ENCODE peak calls at places on chromosomes 16 and 17, in five cellular contexts. One of them, this sample, is unnamed.

GRCh38 chr17:1484586-1485310 is 7.7 kb downstream of the MYO1C start:
- DNase-seq in GM12878: peak
- DNase-seq in HepG2: peak
- DNase-seq in SK-N-SH: peak
- DNase-seq in K562: peak
- DNase-seq in this sample: peak

GRCh38 chr16:27417047-27417671 is 15.2 kb downstream of the IL21R start:
- DNase-seq in GM12878: no peak
- DNase-seq in HepG2: no peak
- DNase-seq in SK-N-SH: no peak
- DNase-seq in K562: no peak
- DNase-seq in this sample: no peak

GRCh38 chr17:72588961-72589360 is 468.1 kb downstream of the SOX9 start:
- DNase-seq in GM12878: no peak
- DNase-seq in HepG2: peak
- DNase-seq in SK-N-SH: no peak
- DNase-seq in K562: no peak
- DNase-seq in this sample: no peak

GRCh38 chr17:81223758-81224122 is 975 bp upstream of the CEP131 start:
- DNase-seq in GM12878: no peak
- DNase-seq in HepG2: no peak
- DNase-seq in SK-N-SH: no peak
- DNase-seq in K562: no peak
- DNase-seq in this sample: no peak

GRCh38 chr16:51630051-51630450 is 479.0 kb upstream of the SALL1 start:
- DNase-seq in GM12878: no peak
- DNase-seq in HepG2: no peak
- DNase-seq in SK-N-SH: no peak
- DNase-seq in K562: no peak
- DNase-seq in this sample: peak

GRCh38 chr17:43582426-43582825 is 36.3 kb upstream of the ETV4 start:
- DNase-seq in GM12878: no peak
- DNase-seq in HepG2: no peak
- DNase-seq in SK-N-SH: no peak
- DNase-seq in K562: no peak
- DNase-seq in this sample: no peak

GRCh38 chr17:3916013-3916696 is at the start of gene P2RX1:
- DNase-seq in GM12878: no peak
- DNase-seq in HepG2: no peak
- DNase-seq in SK-N-SH: no peak
- DNase-seq in K562: peak
- DNase-seq in this sample: no peak

GRCh38 chr16:69039333-69039941 is 66.0 kb upstream of the HAS3 start:
- DNase-seq in GM12878: no peak
- DNase-seq in HepG2: peak
- DNase-seq in SK-N-SH: no peak
- DNase-seq in K562: no peak
- DNase-seq in this sample: no peak

GRCh38 chr17:40542562-40543411 is 22.5 kb downstream of the CCR7 start:
- DNase-seq in GM12878: no peak
- DNase-seq in HepG2: peak
- DNase-seq in SK-N-SH: peak
- DNase-seq in K562: no peak
- DNase-seq in this sample: no peak

DNA sequence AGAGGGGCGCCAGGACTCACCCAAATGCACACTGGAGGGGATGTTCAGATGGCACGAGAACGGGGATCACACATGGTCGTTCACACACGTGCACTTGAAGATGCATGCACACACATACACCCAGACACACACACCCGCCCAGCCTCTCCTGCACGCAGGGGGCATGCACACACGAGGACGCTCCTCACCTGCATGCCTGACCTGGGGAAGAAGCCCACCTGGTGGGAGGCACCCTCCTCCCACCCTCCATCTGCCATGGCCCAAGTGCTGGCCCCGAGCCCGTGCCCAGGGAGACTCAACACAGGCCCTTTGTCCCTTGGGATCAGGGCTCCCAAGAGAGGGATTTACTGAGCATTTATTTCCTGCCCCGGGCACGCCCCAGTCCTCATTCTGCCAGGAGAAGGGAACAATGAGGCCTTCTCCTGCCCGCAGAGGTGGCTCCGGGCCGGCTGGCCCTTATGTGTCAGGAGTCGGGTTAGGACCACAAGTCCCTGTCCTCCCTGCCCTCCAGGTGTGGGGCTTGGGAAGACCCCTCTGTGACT is 2.2 kb upstream of the PRSS21 start:
- DNase-seq in GM12878: no peak
- DNase-seq in HepG2: no peak
- DNase-seq in SK-N-SH: no peak
- DNase-seq in K562: no peak
- DNase-seq in this sample: no peak
- TF ChIP-seq FOXM1 in GM12878: no peak
- TF ChIP-seq FOXM1 in HepG2: no peak
- TF ChIP-seq FOXM1 in SK-N-SH: no peak
- TF ChIP-seq FOXM1 in K562: no peak
- TF ChIP-seq FOXM1 in this sample: no peak

DNA sequence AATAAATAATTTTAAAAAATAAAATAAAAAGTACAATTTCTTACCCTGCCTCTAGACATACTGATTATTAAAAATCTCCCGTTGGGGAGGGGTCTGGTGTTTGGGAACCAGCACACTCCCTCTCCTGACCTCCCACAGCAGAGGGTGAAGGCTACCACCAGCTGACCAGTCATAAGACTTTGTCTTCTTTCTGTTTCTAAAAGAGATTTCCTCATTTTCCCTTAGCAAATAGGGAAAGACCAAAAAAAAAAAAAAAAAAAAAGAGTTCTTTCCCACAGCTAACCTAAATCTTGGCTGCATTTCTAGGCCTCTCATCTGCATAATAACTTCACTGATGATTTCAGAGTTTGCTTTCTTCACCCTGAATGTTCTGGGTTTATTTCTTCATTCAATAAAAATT is 30.3 kb downstream of the CDK5RAP3 start:
- DNase-seq in GM12878: no peak
- DNase-seq in HepG2: no peak
- DNase-seq in SK-N-SH: no peak
- DNase-seq in K562: no peak
- DNase-seq in this sample: no peak
- TF ChIP-seq FOXM1 in GM12878: no peak
- TF ChIP-seq FOXM1 in HepG2: no peak
- TF ChIP-seq FOXM1 in SK-N-SH: no peak
- TF ChIP-seq FOXM1 in K562: no peak
- TF ChIP-seq FOXM1 in this sample: no peak

DNA sequence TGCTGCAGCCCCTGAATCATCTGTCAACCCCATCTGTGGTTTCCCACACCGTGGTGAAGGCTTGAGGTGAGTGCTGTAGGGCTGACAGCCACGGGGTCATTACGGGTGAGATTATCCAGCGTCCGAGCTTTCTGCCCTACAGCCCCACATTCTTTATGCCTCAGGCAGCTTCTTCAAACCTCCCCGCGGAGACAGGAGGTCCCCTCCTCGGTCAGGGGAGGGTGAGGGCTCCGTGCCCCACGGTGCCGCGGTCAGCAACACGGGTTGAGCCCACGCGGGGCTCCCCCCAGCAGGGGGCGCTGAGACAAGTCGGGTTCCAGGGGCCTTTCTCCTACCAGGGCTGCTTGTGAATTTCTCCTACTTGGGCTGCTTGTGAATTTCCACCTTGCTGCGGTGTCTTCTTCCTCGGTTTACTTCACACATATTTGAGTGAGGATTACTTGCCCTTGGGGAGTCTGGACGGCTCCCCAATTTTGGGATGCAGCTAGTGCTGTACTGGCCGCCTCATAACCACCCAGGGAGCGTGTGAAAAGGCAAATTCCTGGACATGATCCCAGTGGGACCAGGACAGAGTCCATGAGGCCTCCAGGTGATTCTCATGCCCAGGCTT is 18.1 kb upstream of the WFIKKN2 start:
- DNase-seq in GM12878: no peak
- DNase-seq in HepG2: no peak
- DNase-seq in SK-N-SH: peak
- DNase-seq in K562: peak
- DNase-seq in this sample: peak
- TF ChIP-seq FOXM1 in GM12878: no peak
- TF ChIP-seq FOXM1 in HepG2: no peak
- TF ChIP-seq FOXM1 in SK-N-SH: no peak
- TF ChIP-seq FOXM1 in K562: no peak
- TF ChIP-seq FOXM1 in this sample: no peak

GRCh38 chr17:17613708-17614114 is 22.2 kb upstream of the PEMT start:
- DNase-seq in GM12878: no peak
- DNase-seq in HepG2: peak
- DNase-seq in SK-N-SH: peak
- DNase-seq in K562: peak
- DNase-seq in this sample: peak
- TF ChIP-seq FOXM1 in GM12878: no peak
- TF ChIP-seq FOXM1 in HepG2: no peak
- TF ChIP-seq FOXM1 in SK-N-SH: no peak
- TF ChIP-seq FOXM1 in K562: no peak
- TF ChIP-seq FOXM1 in this sample: no peak

DNA sequence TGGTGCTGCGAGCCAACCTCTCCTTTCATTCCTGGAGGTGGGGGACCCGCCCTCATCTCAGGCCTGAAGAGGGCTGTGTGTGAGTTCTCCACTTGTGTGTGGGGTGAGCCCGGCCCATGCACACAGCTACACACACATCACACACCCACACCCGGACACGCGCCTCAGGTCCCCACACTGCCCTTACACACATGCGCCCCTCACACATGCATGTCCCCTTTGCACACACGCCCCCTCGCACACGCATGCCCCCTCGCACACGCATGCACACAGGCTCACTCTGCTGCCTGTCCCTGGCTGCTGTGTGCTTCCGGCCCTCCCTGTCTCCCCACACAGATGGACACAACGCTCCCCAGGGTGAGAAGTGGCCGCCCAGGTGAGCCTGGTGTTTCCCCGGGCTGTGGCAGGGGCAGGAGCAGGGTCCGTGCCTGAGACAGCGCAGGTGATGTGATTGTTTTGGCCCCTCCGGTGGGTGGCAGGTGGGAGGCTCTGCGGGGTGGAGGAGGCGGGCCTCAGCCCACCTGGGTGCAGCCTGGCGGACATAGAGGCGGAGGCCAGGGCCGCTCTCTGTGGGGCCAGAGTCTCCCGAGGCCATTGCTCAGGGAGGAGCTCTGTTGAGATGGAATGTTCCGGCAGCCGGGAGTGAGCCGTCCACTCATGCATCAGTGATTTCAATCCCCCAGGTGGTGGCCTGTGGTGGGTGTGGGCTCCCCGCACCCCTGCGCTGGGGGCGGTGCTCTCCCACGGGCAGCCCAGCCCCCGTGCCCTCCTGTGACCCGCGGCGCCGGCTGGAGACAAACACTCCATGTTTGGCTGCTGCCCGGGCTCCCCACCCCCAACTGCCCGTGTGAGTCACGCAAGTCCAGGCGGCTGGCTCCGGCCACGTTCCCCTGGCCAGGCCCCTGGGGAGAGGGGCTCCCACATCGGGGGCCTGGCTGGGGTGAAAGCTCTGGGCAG is 29.1 kb downstream of the CACNA1H start:
- DNase-seq in GM12878: no peak
- DNase-seq in HepG2: peak
- DNase-seq in SK-N-SH: no peak
- DNase-seq in K562: no peak
- DNase-seq in this sample: no peak
- TF ChIP-seq FOXM1 in GM12878: no peak
- TF ChIP-seq FOXM1 in HepG2: no peak
- TF ChIP-seq FOXM1 in SK-N-SH: no peak
- TF ChIP-seq FOXM1 in K562: no peak
- TF ChIP-seq FOXM1 in this sample: no peak

DNA sequence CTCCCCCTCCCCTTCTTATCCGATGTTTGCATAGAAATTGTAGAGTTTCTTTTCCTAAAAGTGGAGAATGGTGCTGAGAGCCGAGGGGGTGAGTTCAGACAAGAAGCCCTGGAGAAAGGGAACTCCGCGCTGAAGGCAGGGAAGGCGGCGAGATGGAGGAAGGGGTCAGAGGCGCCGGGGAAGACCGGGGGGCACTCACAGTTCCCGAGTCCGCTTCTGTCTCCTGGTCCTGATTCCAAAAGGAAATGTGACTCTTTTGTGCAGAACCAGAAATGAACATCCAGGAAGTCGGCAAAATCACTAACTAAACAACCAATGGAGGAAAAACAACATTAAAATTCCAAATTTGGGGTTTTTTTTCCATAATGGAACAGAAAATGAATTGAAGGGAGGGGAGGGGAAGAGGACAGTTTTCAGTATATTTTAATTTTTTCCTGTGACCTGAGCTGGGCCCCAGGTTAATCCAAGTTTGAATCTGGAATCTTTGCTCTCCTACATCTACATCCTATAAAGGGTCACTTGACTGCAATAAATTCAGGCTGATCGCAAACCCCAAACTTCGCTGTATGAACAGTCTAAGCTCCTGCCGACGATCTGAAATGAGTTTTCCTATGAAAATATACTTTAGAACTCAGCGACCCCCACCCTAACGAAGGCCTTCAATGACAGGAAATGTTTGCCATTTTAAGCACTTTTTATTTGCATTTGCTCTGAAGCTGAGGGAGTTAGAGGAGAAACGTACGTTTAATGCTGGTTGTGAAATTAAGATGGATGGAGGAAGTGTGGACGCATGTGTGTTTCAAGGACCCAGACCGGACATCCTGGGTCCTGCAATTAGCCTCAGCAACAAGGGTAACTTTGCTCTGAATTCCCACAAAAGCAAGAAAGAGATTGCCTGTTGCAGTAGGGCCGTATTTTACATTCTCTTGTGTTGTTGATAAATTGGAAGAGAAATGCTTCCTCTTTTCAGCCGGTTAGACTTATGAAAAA is 252.2 kb downstream of the C16orf95 start:
- DNase-seq in GM12878: no peak
- DNase-seq in HepG2: no peak
- DNase-seq in SK-N-SH: no peak
- DNase-seq in K562: no peak
- DNase-seq in this sample: no peak
- TF ChIP-seq FOXM1 in GM12878: no peak
- TF ChIP-seq FOXM1 in HepG2: no peak
- TF ChIP-seq FOXM1 in SK-N-SH: no peak
- TF ChIP-seq FOXM1 in K562: no peak
- TF ChIP-seq FOXM1 in this sample: no peak

GRCh38 chr17:7141824-7142223 is 27.2 kb upstream of the ASGR2 start:
- DNase-seq in GM12878: no peak
- DNase-seq in HepG2: no peak
- DNase-seq in SK-N-SH: no peak
- DNase-seq in K562: no peak
- DNase-seq in this sample: no peak
- TF ChIP-seq FOXM1 in GM12878: no peak
- TF ChIP-seq FOXM1 in HepG2: no peak
- TF ChIP-seq FOXM1 in SK-N-SH: no peak
- TF ChIP-seq FOXM1 in K562: no peak
- TF ChIP-seq FOXM1 in this sample: no peak

DNA sequence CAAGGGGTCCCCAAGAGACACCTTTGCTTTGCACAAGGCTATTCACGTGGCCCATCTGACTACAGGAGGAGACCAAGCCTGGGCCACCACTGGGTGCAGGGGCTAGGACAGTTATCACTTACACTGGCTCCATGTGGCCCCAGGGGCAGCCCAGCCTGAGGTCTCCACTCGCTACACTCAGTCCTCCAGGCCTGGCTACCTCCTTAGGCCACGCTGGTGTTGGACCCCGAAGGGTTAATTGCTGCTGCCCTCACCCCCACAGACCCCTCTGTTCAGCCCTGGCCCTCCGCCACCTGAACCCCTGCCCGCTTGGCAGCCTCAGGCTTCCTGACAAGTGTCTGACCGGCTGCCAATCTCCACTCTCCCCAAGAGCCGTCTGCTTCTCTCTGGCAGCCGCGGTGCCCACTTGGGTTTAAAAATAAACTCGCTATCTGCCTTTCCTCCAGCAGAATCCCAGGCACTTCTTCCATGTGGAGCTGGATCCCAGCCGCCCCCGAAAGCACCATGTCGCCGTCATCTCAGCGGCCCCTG is 27.8 kb downstream of the ADAM11 start:
- DNase-seq in GM12878: no peak
- DNase-seq in HepG2: no peak
- DNase-seq in SK-N-SH: no peak
- DNase-seq in K562: no peak
- DNase-seq in this sample: no peak
- TF ChIP-seq FOXM1 in GM12878: no peak
- TF ChIP-seq FOXM1 in HepG2: no peak
- TF ChIP-seq FOXM1 in SK-N-SH: no peak
- TF ChIP-seq FOXM1 in K562: no peak
- TF ChIP-seq FOXM1 in this sample: no peak